ENCODE peak calls at places on chromosome 20, in nine cellular contexts. V is Daoy, O is T follicular helper cell, C is HT-29, E is lower lobe of right lung, Q is anterior cingulate cortex, F is dermis blood vessel endothelial cell, W is neural progenitor cell, K is A549. H is an unnamed sample.

GRCh38 chr20:23926526-23926880 is 47.0 kb upstream of the CST5 start:
- DNase-seq in Q (no peak), W (no peak), F (no peak), V (no peak), E (no peak), C (no peak), O (no peak), K (no peak), H (no peak)

GRCh38 chr20:57553376-57554018 is 7.4 kb upstream of the PCK1 start:
- DNase-seq in W (no peak), V (no peak), F (no peak), E (no peak), O (no peak), Q (no peak), C (no peak), K (no peak), H (no peak)

GRCh38 chr20:63470410-63470809 is 2.0 kb downstream of the KCNQ2 start:
- DNase-seq in Q (no peak), O (no peak), K (no peak), C (no peak), F (no peak), W (no peak), V (no peak), E (no peak), H (no peak)

GRCh38 chr20:47320990-47321805 is 35.3 kb downstream of the ZMYND8 start:
- DNase-seq in E (no peak), O (no peak), W (no peak), V (no peak), K (peak; percentile 90), Q (no peak), F (no peak), C (peak; percentile 100), H (peak; percentile 71)

GRCh38 chr20:23399568-23400241 is 21.6 kb downstream of the NAPB start:
- DNase-seq in V (peak; percentile 34), Q (no peak), C (no peak), F (no peak), E (no peak), O (no peak), W (no peak), K (peak; percentile 24), H (no peak)

GRCh38 chr20:17619351-17620093 is 49.6 kb downstream of the DSTN start:
- DNase-seq in O (no peak), K (no peak), V (no peak), W (no peak), C (no peak), Q (no peak), F (no peak), E (no peak), H (no peak)

GRCh38 chr20:4603724-4604123 is 118.0 kb upstream of the PRND start:
- DNase-seq in V (no peak), K (no peak), C (no peak), E (no peak), W (no peak), O (no peak), Q (no peak), F (no peak), H (no peak)

GRCh38 chr20:31918471-31919105 is 33.3 kb downstream of the PDRG1 start:
- DNase-seq in W (no peak), V (no peak), F (no peak), C (no peak), E (no peak), K (no peak), O (no peak), Q (no peak), H (no peak)

GRCh38 chr20:25251558-25251957 is 3.7 kb downstream of the PYGB start:
- DNase-seq in K (no peak), F (no peak), Q (no peak), E (no peak), V (no peak), C (no peak), O (no peak), W (peak; percentile 65), H (no peak)

GRCh38 chr20:57435498-57436222 is 44.5 kb downstream of the RBM38 start:
- DNase-seq in O (peak; percentile 10), Q (peak; percentile 10), V (peak; percentile 80), K (peak; percentile 30), C (peak; percentile 100), F (peak; percentile 26), E (peak; percentile 87), W (peak; percentile 51), H (peak; percentile 89)

GRCh38 chr20:32004963-32005362 is 5.3 kb upstream of the CCM2L start:
- DNase-seq in W (no peak), Q (no peak), V (no peak), O (no peak), K (peak; percentile 35), F (no peak), C (peak; percentile 38), E (no peak), H (no peak)

GRCh38 chr20:24647713-24648112 is 178.3 kb downstream of the SYNDIG1 start:
- DNase-seq in K (no peak), C (no peak), W (no peak), V (no peak), F (no peak), Q (no peak), O (no peak), E (no peak), H (no peak)

GRCh38 chr20:50089140-50089786 is 23.7 kb downstream of the UBE2V1 start:
- DNase-seq in F (no peak), Q (no peak), E (no peak), O (no peak), W (no peak), K (no peak), C (no peak), V (no peak), H (no peak)